ENCODE peak calls at places on chromosome 13, in four cellular contexts. One of them, this sample, is unnamed.

GRCh38 chr13:82962422-82962821 is 919.9 kb downstream of the SLITRK1 start:
- DNase-seq in T-helper 2 cell treated with Interferon-gamma antibody and Interleukin-4, amounts not matched to agents 5 μg/mL and 100 μg/mL, for 36 hours: no peak
- DNase-seq in thoracic aorta: no peak
- DNase-seq in HEK293T: no peak
- DNase-seq in this sample: no peak

GRCh38 chr13:66805657-66806056 is 424.5 kb downstream of the PCDH9 start:
- DNase-seq in thoracic aorta: no peak
- DNase-seq in T-helper 2 cell treated with Interferon-gamma antibody and Interleukin-4, amounts not matched to agents 5 μg/mL and 100 μg/mL, for 36 hours: no peak
- DNase-seq in HEK293T: no peak
- DNase-seq in this sample: peak; percentile 15

GRCh38 chr13:76016799-76017198 is 380.7 kb downstream of the LMO7 start:
- DNase-seq in T-helper 2 cell treated with Interferon-gamma antibody and Interleukin-4, amounts not matched to agents 5 μg/mL and 100 μg/mL, for 36 hours: no peak
- DNase-seq in HEK293T: peak; percentile 68
- DNase-seq in thoracic aorta: no peak
- DNase-seq in this sample: peak; percentile 53

GRCh38 chr13:20938302-20938701 is 35.8 kb upstream of the XPO4 start:
- DNase-seq in T-helper 2 cell treated with Interferon-gamma antibody and Interleukin-4, amounts not matched to agents 5 μg/mL and 100 μg/mL, for 36 hours: no peak
- DNase-seq in HEK293T: no peak
- DNase-seq in thoracic aorta: no peak
- DNase-seq in this sample: no peak

GRCh38 chr13:76053181-76053580 is 417.1 kb downstream of the LMO7 start:
- DNase-seq in T-helper 2 cell treated with Interferon-gamma antibody and Interleukin-4, amounts not matched to agents 5 μg/mL and 100 μg/mL, for 36 hours: no peak
- DNase-seq in HEK293T: no peak
- DNase-seq in thoracic aorta: no peak
- DNase-seq in this sample: no peak

GRCh38 chr13:62033932-62034331 is 618.3 kb upstream of the PCDH20 start:
- DNase-seq in HEK293T: no peak
- DNase-seq in thoracic aorta: no peak
- DNase-seq in T-helper 2 cell treated with Interferon-gamma antibody and Interleukin-4, amounts not matched to agents 5 μg/mL and 100 μg/mL, for 36 hours: no peak
- DNase-seq in this sample: peak; percentile 25

GRCh38 chr13:48562296-48563066 is 29.6 kb upstream of the RCBTB2 start:
- DNase-seq in thoracic aorta: no peak
- DNase-seq in T-helper 2 cell treated with Interferon-gamma antibody and Interleukin-4, amounts not matched to agents 5 μg/mL and 100 μg/mL, for 36 hours: peak; percentile 84
- DNase-seq in HEK293T: no peak
- DNase-seq in this sample: no peak

GRCh38 chr13:25886438-25887214 is 165.2 kb downstream of the SHISA2 start:
- DNase-seq in thoracic aorta: no peak
- DNase-seq in HEK293T: no peak
- DNase-seq in T-helper 2 cell treated with Interferon-gamma antibody and Interleukin-4, amounts not matched to agents 5 μg/mL and 100 μg/mL, for 36 hours: peak; percentile 59
- DNase-seq in this sample: peak; percentile 76

GRCh38 chr13:110230661-110231347 is 76.2 kb downstream of the COL4A1 start:
- DNase-seq in HEK293T: no peak
- DNase-seq in T-helper 2 cell treated with Interferon-gamma antibody and Interleukin-4, amounts not matched to agents 5 μg/mL and 100 μg/mL, for 36 hours: no peak
- DNase-seq in thoracic aorta: no peak
- DNase-seq in this sample: no peak

GRCh38 chr13:113628291-113629270 is 29.4 kb downstream of the ATP4B start:
- DNase-seq in T-helper 2 cell treated with Interferon-gamma antibody and Interleukin-4, amounts not matched to agents 5 μg/mL and 100 μg/mL, for 36 hours: no peak
- DNase-seq in thoracic aorta: no peak
- DNase-seq in HEK293T: no peak
- DNase-seq in this sample: no peak

GRCh38 chr13:49371943-49372636 is 71.8 kb downstream of the CAB39L start:
- DNase-seq in thoracic aorta: no peak
- DNase-seq in HEK293T: no peak
- DNase-seq in T-helper 2 cell treated with Interferon-gamma antibody and Interleukin-4, amounts not matched to agents 5 μg/mL and 100 μg/mL, for 36 hours: no peak
- DNase-seq in this sample: no peak

GRCh38 chr13:98445340-98446233 is 131.3 kb downstream of the STK24 start:
- DNase-seq in thoracic aorta: no peak
- DNase-seq in HEK293T: peak; percentile 73
- DNase-seq in T-helper 2 cell treated with Interferon-gamma antibody and Interleukin-4, amounts not matched to agents 5 μg/mL and 100 μg/mL, for 36 hours: peak; percentile 64
- DNase-seq in this sample: peak; percentile 82

GRCh38 chr13:109151696-109152095 is 522.3 kb downstream of the MYO16 start:
- DNase-seq in T-helper 2 cell treated with Interferon-gamma antibody and Interleukin-4, amounts not matched to agents 5 μg/mL and 100 μg/mL, for 36 hours: no peak
- DNase-seq in HEK293T: no peak
- DNase-seq in thoracic aorta: no peak
- DNase-seq in this sample: no peak

GRCh38 chr13:107834717-107835116 is 380.6 kb downstream of the LIG4 start:
- DNase-seq in thoracic aorta: no peak
- DNase-seq in HEK293T: no peak
- DNase-seq in T-helper 2 cell treated with Interferon-gamma antibody and Interleukin-4, amounts not matched to agents 5 μg/mL and 100 μg/mL, for 36 hours: no peak
- DNase-seq in this sample: no peak

GRCh38 chr13:31697290-31697689 is 42.0 kb upstream of the RXFP2 start:
- DNase-seq in T-helper 2 cell treated with Interferon-gamma antibody and Interleukin-4, amounts not matched to agents 5 μg/mL and 100 μg/mL, for 36 hours: no peak
- DNase-seq in thoracic aorta: no peak
- DNase-seq in HEK293T: no peak
- DNase-seq in this sample: no peak

GRCh38 chr13:107374038-107374437 is 806.1 kb upstream of the ARGLU1 start:
- DNase-seq in HEK293T: no peak
- DNase-seq in T-helper 2 cell treated with Interferon-gamma antibody and Interleukin-4, amounts not matched to agents 5 μg/mL and 100 μg/mL, for 36 hours: no peak
- DNase-seq in thoracic aorta: no peak
- DNase-seq in this sample: no peak

GRCh38 chr13:114016321-114017027 is 42.6 kb upstream of the C13orf46 start:
- DNase-seq in thoracic aorta: no peak
- DNase-seq in T-helper 2 cell treated with Interferon-gamma antibody and Interleukin-4, amounts not matched to agents 5 μg/mL and 100 μg/mL, for 36 hours: no peak
- DNase-seq in HEK293T: no peak
- DNase-seq in this sample: no peak

GRCh38 chr13:109431217-109431616 is 355.2 kb downstream of the IRS2 start:
- DNase-seq in thoracic aorta: no peak
- DNase-seq in T-helper 2 cell treated with Interferon-gamma antibody and Interleukin-4, amounts not matched to agents 5 μg/mL and 100 μg/mL, for 36 hours: no peak
- DNase-seq in HEK293T: no peak
- DNase-seq in this sample: no peak

GRCh38 chr13:90723381-90723780 is 624.1 kb upstream of the MIR17HG start:
- DNase-seq in HEK293T: no peak
- DNase-seq in thoracic aorta: no peak
- DNase-seq in T-helper 2 cell treated with Interferon-gamma antibody and Interleukin-4, amounts not matched to agents 5 μg/mL and 100 μg/mL, for 36 hours: no peak
- DNase-seq in this sample: no peak

GRCh38 chr13:111139874-111140561 is 24.9 kb downstream of the ARHGEF7 start:
- DNase-seq in thoracic aorta: no peak
- DNase-seq in T-helper 2 cell treated with Interferon-gamma antibody and Interleukin-4, amounts not matched to agents 5 μg/mL and 100 μg/mL, for 36 hours: no peak
- DNase-seq in HEK293T: no peak
- DNase-seq in this sample: no peak

GRCh38 chr13:67620665-67621064 is 390.5 kb upstream of the PCDH9 start:
- DNase-seq in T-helper 2 cell treated with Interferon-gamma antibody and Interleukin-4, amounts not matched to agents 5 μg/mL and 100 μg/mL, for 36 hours: no peak
- DNase-seq in HEK293T: no peak
- DNase-seq in thoracic aorta: no peak
- DNase-seq in this sample: no peak

GRCh38 chr13:30739646-30740642 is 4.6 kb downstream of the ALOX5AP start:
- DNase-seq in thoracic aorta: no peak
- DNase-seq in T-helper 2 cell treated with Interferon-gamma antibody and Interleukin-4, amounts not matched to agents 5 μg/mL and 100 μg/mL, for 36 hours: peak; percentile 87
- DNase-seq in HEK293T: no peak
- DNase-seq in this sample: no peak

GRCh38 chr13:91540157-91540736 is 141.8 kb downstream of the GPC5 start:
- DNase-seq in T-helper 2 cell treated with Interferon-gamma antibody and Interleukin-4, amounts not matched to agents 5 μg/mL and 100 μg/mL, for 36 hours: no peak
- DNase-seq in thoracic aorta: no peak
- DNase-seq in HEK293T: no peak
- DNase-seq in this sample: no peak

GRCh38 chr13:50006426-50007135 is 8.7 kb upstream of the KCNRG start:
- DNase-seq in T-helper 2 cell treated with Interferon-gamma antibody and Interleukin-4, amounts not matched to agents 5 μg/mL and 100 μg/mL, for 36 hours: no peak
- DNase-seq in thoracic aorta: no peak
- DNase-seq in HEK293T: no peak
- DNase-seq in this sample: no peak

GRCh38 chr13:83229574-83230300 is 652.5 kb downstream of the SLITRK1 start:
- DNase-seq in T-helper 2 cell treated with Interferon-gamma antibody and Interleukin-4, amounts not matched to agents 5 μg/mL and 100 μg/mL, for 36 hours: no peak
- DNase-seq in thoracic aorta: no peak
- DNase-seq in HEK293T: no peak
- DNase-seq in this sample: no peak

GRCh38 chr13:72652681-72653080 is 74.7 kb downstream of the MZT1 start:
- DNase-seq in HEK293T: no peak
- DNase-seq in thoracic aorta: no peak
- DNase-seq in T-helper 2 cell treated with Interferon-gamma antibody and Interleukin-4, amounts not matched to agents 5 μg/mL and 100 μg/mL, for 36 hours: no peak
- DNase-seq in this sample: no peak

GRCh38 chr13:44117351-44117750 is 237.6 kb downstream of the LACC1 start:
- DNase-seq in thoracic aorta: no peak
- DNase-seq in HEK293T: no peak
- DNase-seq in T-helper 2 cell treated with Interferon-gamma antibody and Interleukin-4, amounts not matched to agents 5 μg/mL and 100 μg/mL, for 36 hours: no peak
- DNase-seq in this sample: peak; percentile 17

GRCh38 chr13:47184311-47184710 is 287.5 kb upstream of the HTR2A start:
- DNase-seq in T-helper 2 cell treated with Interferon-gamma antibody and Interleukin-4, amounts not matched to agents 5 μg/mL and 100 μg/mL, for 36 hours: no peak
- DNase-seq in thoracic aorta: no peak
- DNase-seq in HEK293T: no peak
- DNase-seq in this sample: no peak

GRCh38 chr13:114128624-114129522 is 3.5 kb downstream of the RASA3 start:
- DNase-seq in thoracic aorta: peak; percentile 47
- DNase-seq in HEK293T: no peak
- DNase-seq in T-helper 2 cell treated with Interferon-gamma antibody and Interleukin-4, amounts not matched to agents 5 μg/mL and 100 μg/mL, for 36 hours: peak; percentile 90
- DNase-seq in this sample: no peak

GRCh38 chr13:95787356-95788099 is 110.6 kb downstream of the DNAJC3 start:
- DNase-seq in T-helper 2 cell treated with Interferon-gamma antibody and Interleukin-4, amounts not matched to agents 5 μg/mL and 100 μg/mL, for 36 hours: no peak
- DNase-seq in thoracic aorta: no peak
- DNase-seq in HEK293T: no peak
- DNase-seq in this sample: peak; percentile 61

GRCh38 chr13:24264976-24265375 is 44.4 kb upstream of the C1QTNF9 start:
- DNase-seq in thoracic aorta: no peak
- DNase-seq in T-helper 2 cell treated with Interferon-gamma antibody and Interleukin-4, amounts not matched to agents 5 μg/mL and 100 μg/mL, for 36 hours: peak; percentile 81
- DNase-seq in HEK293T: no peak
- DNase-seq in this sample: no peak

GRCh38 chr13:30762643-30763042 is 27.3 kb downstream of the ALOX5AP start:
- DNase-seq in thoracic aorta: no peak
- DNase-seq in T-helper 2 cell treated with Interferon-gamma antibody and Interleukin-4, amounts not matched to agents 5 μg/mL and 100 μg/mL, for 36 hours: no peak
- DNase-seq in HEK293T: no peak
- DNase-seq in this sample: no peak

GRCh38 chr13:91017031-91017668 is 330.3 kb upstream of the MIR17HG start:
- DNase-seq in thoracic aorta: no peak
- DNase-seq in T-helper 2 cell treated with Interferon-gamma antibody and Interleukin-4, amounts not matched to agents 5 μg/mL and 100 μg/mL, for 36 hours: no peak
- DNase-seq in HEK293T: peak; percentile 89
- DNase-seq in this sample: peak; percentile 76